ENCODE peak calls at places on chromosomes 2 and 18, in four cellular contexts. C is tibial nerve, B is ovary, N is K562. M is an unnamed sample.

GRCh38 chr2:207869784-207870778 is 100.4 kb upstream of the FZD5 start:
- DNase-seq in N (no peak), B (no peak), C (no peak), M (no peak)

GRCh38 chr18:48079885-48080284 is 149.4 kb upstream of the SMAD2 start:
- DNase-seq in B (no peak), N (no peak), C (no peak), M (no peak)

GRCh38 chr2:2219984-2220383 is 111.1 kb downstream of the MYT1L start:
- DNase-seq in N (no peak), B (no peak), C (no peak), M (no peak)

GRCh38 chr2:145410096-145410495 is 890.2 kb upstream of the ZEB2 start:
- DNase-seq in N (no peak), C (no peak), B (no peak), M (no peak)

GRCh38 chr18:63905361-63905760 is 2.4 kb upstream of the SERPINB10 start:
- DNase-seq in B (no peak), C (no peak), N (no peak), M (no peak)

GRCh38 chr18:21998531-21998930 is 170.9 kb upstream of the GATA6 start:
- DNase-seq in B (no peak), N (no peak), C (no peak), M (no peak)

GRCh38 chr2:11869423-11869991 is 123.1 kb downstream of the LPIN1 start:
- DNase-seq in N (no peak), C (no peak), B (no peak), M (no peak)

GRCh38 chr2:49042510-49042909 is 111.8 kb downstream of the FSHR start:
- DNase-seq in C (no peak), B (no peak), N (no peak), M (no peak)

GRCh38 chr2:99852376-99852934 is 289.9 kb downstream of the AFF3 start:
- DNase-seq in C (no peak), B (no peak), N (no peak), M (no peak)

GRCh38 chr2:234488913-234489451 is 7.9 kb downstream of the ARL4C start:
- DNase-seq in N (no peak), B (no peak), C (no peak), M (no peak)

GRCh38 chr2:103664690-103665089 is 902.9 kb downstream of the TMEM182 start:
- DNase-seq in B (no peak), C (no peak), N (no peak), M (no peak)

GRCh38 chr2:127700527-127701192 is 637 bp upstream of the SFT2D3 start:
- DNase-seq in B (peak; percentile 34), C (no peak), N (peak; percentile 93), M (no peak)

GRCh38 chr2:44230378-44230777 is 44.9 kb upstream of the SLC3A1 start:
- DNase-seq in B (no peak), N (no peak), C (no peak), M (no peak)

GRCh38 chr2:37797081-37797480 is 125.6 kb upstream of the CDC42EP3 start:
- DNase-seq in C (no peak), N (no peak), B (no peak), M (no peak)

GRCh38 chr2:43519711-43520221 is 76.1 kb downstream of the THADA start:
- DNase-seq in C (no peak), B (no peak), N (no peak), M (no peak)

GRCh38 chr2:67666386-67667053 is 269.4 kb downstream of the ETAA1 start:
- DNase-seq in N (no peak), C (no peak), B (no peak), M (peak; percentile 92)

GRCh38 chr2:60445684-60446184 is 107.7 kb downstream of the BCL11A start:
- DNase-seq in B (no peak), N (no peak), C (no peak), M (no peak)

GRCh38 chr2:70212298-70212948 is 21.6 kb upstream of the C2orf42 start:
- DNase-seq in B (no peak), C (no peak), N (no peak), M (no peak)

GRCh38 chr18:51399491-51400122 is 202.1 kb upstream of the MEX3C start:
- DNase-seq in B (no peak), N (no peak), C (no peak), M (no peak)

GRCh38 chr2:85838641-85839040 is 50.1 kb downstream of the ST3GAL5 start:
- DNase-seq in C (no peak), N (no peak), B (no peak), M (peak; percentile 89)

GRCh38 chr2:226756131-226756530 is 43.5 kb downstream of the IRS1 start:
- DNase-seq in C (no peak), B (no peak), N (no peak), M (no peak)

GRCh38 chr18:11148655-11149440 is 521 bp downstream of the PIEZO2 start:
- DNase-seq in N (no peak), C (no peak), B (no peak), M (peak; percentile 55)

GRCh38 chr2:174600349-174600748 is 2.7 kb upstream of the WIPF1 start:
- DNase-seq in N (no peak), C (no peak), B (no peak), M (no peak)

GRCh38 chr18:5413447-5413846 is 117.9 kb upstream of the ZBTB14 start:
- DNase-seq in N (no peak), B (no peak), C (no peak), M (no peak)

GRCh38 chr2:217897816-217898806 is 104.7 kb downstream of the TNS1 start:
- DNase-seq in C (no peak), B (peak; percentile 23), N (no peak), M (no peak)

GRCh38 chr2:110099471-110100225 is 16.0 kb downstream of the MALL start:
- DNase-seq in B (no peak), C (no peak), N (no peak), M (peak; percentile 78)

GRCh38 chr18:31302991-31303390 is 15.0 kb upstream of the DSG1 start:
- DNase-seq in C (no peak), N (no peak), B (no peak), M (no peak)

GRCh38 chr2:187499941-187500532 is 52.0 kb upstream of the CALCRL start:
- DNase-seq in B (peak; percentile 70), N (peak; percentile 54), C (peak; percentile 37), M (no peak)

GRCh38 chr2:48696881-48697280 is 58.6 kb downstream of the LHCGR start:
- DNase-seq in B (no peak), C (no peak), N (no peak), M (no peak)

GRCh38 chr2:45014016-45014702 is 4.9 kb upstream of the SIX2 start:
- DNase-seq in C (no peak), B (no peak), N (peak; percentile 64), M (no peak)

GRCh38 chr18:69648486-69648885 is 247.8 kb downstream of the DOK6 start:
- DNase-seq in N (no peak), B (no peak), C (no peak), M (no peak)

DNA sequence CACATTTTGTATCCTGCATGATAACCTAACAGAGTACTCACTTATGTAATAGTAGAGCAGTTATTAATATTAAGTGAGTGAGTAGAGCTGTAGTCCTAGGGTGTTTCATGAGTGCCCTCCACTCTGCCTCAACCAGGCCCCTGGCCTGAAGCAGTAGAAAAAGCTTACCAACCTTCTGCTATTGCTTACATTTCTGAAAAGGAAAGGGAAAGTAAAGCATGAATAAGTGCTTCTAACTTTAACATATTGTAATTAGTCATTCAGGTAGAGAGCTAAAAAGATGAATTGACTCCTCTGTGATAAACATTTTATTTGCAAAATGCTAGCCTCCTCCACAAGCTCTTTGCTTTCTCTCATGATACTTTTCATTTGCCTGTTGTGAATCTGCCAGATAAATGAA is 94.7 kb upstream of the RPE start:
- DNase-seq in C (no peak), B (no peak), N (no peak), M (no peak)
- H3K4me3 ChIP-seq in C (no peak overlapping the region), B (no peak overlapping the region), N (no peak overlapping the region), M (no peak overlapping the region)

GRCh38 chr2:204479557-204479956 is 65.7 kb upstream of the PARD3B start:
- DNase-seq in B (no peak), C (no peak), N (no peak), M (no peak)

GRCh38 chr2:204472375-204472774 is 72.9 kb upstream of the PARD3B start:
- DNase-seq in C (no peak), B (no peak), N (no peak), M (no peak)

GRCh38 chr2:204473224-204473623 is 72.1 kb upstream of the PARD3B start:
- DNase-seq in N (no peak), B (no peak), C (no peak), M (no peak)

GRCh38 chr2:204477358-204477950 is 67.8 kb upstream of the PARD3B start:
- DNase-seq in B (no peak), C (no peak), N (no peak), M (no peak)

DNA sequence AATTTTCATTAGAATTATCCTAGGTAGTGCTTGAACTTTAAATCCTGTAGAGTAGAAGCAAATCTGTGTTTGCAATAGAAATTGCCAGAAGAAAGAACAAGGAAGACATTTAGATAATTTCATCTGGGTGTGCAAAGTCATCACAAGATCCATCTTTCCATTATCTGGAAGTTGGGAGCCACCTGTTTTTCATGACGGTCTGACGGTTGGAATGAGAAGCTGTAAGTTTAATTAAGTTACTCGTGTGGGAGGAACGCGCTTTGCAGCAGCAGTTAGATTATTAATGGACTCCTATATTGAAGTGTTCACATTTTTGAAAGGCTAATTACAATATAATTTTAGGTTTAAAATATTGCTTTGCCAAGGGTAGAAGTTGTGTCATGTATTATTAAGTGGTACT is 69.9 kb upstream of the PARD3B start:
- DNase-seq in C (no peak), N (no peak), B (no peak), M (no peak)
- TF ChIP-seq CTCF in C (no peak), N (no peak), B (no peak), M (no peak)

DNA sequence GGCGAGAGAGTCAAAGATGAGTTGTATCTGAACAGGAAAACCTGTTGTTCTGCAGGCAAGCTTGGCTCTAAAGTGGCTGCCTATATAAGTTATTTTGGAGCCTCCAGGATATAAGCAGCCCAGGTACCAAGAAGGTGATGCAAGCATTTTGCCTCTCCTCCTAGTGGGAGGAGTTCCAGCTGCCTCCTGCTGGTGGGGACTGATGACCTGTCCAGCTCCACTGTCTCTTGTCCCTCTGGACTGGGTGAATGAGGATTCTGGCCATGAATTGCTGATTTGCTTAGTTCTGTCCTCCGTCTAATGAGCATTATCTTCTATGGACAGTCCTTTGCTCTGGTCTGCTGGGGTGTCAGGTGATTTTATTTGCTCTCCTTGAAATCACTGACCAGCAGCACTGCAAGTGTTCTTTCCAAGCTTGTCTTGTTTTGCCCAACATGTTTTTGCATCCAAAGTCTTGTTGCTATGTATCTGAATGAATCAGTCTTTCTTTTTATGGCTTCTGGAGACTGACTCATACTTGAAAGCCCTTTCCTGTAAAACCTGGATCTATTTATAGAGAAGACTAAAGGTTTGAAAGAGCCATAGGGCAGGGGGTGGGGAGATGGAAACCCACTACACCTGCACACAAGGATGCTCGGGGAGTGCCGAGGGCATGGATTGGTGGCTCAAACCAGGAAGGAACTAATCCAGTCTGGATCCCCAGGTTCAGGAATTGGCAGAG is 40.6 kb upstream of the EFHD1 start:
- DNase-seq in B (no peak), C (no peak), N (no peak), M (no peak)
- TF ChIP-seq EP300 in B (no peak), C (no peak), N (no peak), M (no peak)

GRCh38 chr2:102356741-102357140 is 1.1 kb downstream of the IL18R1 start:
- DNase-seq in N (no peak), B (no peak), C (no peak), M (no peak)

GRCh38 chr2:102361632-102362241 is 6.1 kb downstream of the IL18R1 start:
- DNase-seq in N (no peak), C (no peak), B (no peak), M (no peak)

GRCh38 chr2:102358496-102358895 is 2.9 kb downstream of the IL18R1 start:
- DNase-seq in C (no peak), N (no peak), B (no peak), M (no peak)

GRCh38 chr2:102357975-102358374 is 2.4 kb downstream of the IL18R1 start:
- DNase-seq in C (no peak), B (no peak), N (no peak), M (no peak)

GRCh38 chr2:102359527-102359926 is 3.9 kb downstream of the IL18R1 start:
- DNase-seq in C (no peak), B (no peak), N (no peak), M (no peak)
- H3K4me3 ChIP-seq in C (no peak overlapping the region), B (no peak overlapping the region), N (no peak overlapping the region), M (no peak overlapping the region)